ENCODE peak calls at places on chromosomes 11 and 22, in eight cellular contexts. P is DMS53, U is T-helper 17 cell, X is fibroblast of the aortic adventitia, M is kidney tubule cell, N is NCI-H345, Z is Peyer's patch, L is cerebellum. J is an unnamed sample.

GRCh38 chr11:45146072-45147016 is at the start of gene PRDM11:
- DNase-seq in P (peak), U (no peak), X (peak), M (peak), N (peak), Z (peak), L (peak), J (peak)

GRCh38 chr11:134575504-134576230 is 163.6 kb upstream of the B3GAT1 start:
- DNase-seq in P (no peak), U (no peak), X (no peak), M (no peak), N (no peak), Z (no peak), L (no peak), J (no peak)

GRCh38 chr11:64357904-64358535 is 942 bp upstream of the RPS6KA4 start:
- DNase-seq in P (no peak), U (no peak), X (no peak), M (peak), N (no peak), Z (no peak), L (no peak), J (no peak)

GRCh38 chr11:115720537-115721308 is 216.5 kb upstream of the CADM1 start:
- DNase-seq in P (no peak), U (no peak), X (no peak), M (no peak), N (no peak), Z (no peak), L (peak), J (no peak)

GRCh38 chr22:37273126-37273845 is 9.0 kb upstream of the CYTH4 start:
- DNase-seq in P (no peak), U (no peak), X (peak), M (peak), N (no peak), Z (no peak), L (no peak), J (peak)

GRCh38 chr22:43236401-43237166 is 49.6 kb upstream of the TTLL12 start:
- DNase-seq in P (no peak), U (no peak), X (no peak), M (no peak), N (no peak), Z (no peak), L (peak), J (no peak)

GRCh38 chr22:46416537-46417267 is 81.2 kb downstream of the TRMU start:
- DNase-seq in P (no peak), U (no peak), X (peak), M (peak), N (no peak), Z (no peak), L (no peak), J (no peak)

GRCh38 chr11:122796128-122796717 is 42.1 kb upstream of the CRTAM start:
- DNase-seq in P (peak), U (peak), X (peak), M (peak), N (peak), Z (peak), L (no peak), J (peak)

GRCh38 chr11:81039916-81040530 is 1599.2 kb upstream of the TENM4 start:
- DNase-seq in P (no peak), U (no peak), X (no peak), M (no peak), N (no peak), Z (peak), L (no peak), J (no peak)

GRCh38 chr11:128622137-128622523 is 34.8 kb upstream of the ETS1 start:
- DNase-seq in P (no peak), U (no peak), X (no peak), M (no peak), N (no peak), Z (no peak), L (no peak), J (no peak)

GRCh38 chr11:94702481-94702880 is 65.7 kb upstream of the AMOTL1 start:
- DNase-seq in P (no peak), U (no peak), X (no peak), M (no peak), N (no peak), Z (no peak), L (no peak), J (no peak)

GRCh38 chr11:17774232-17775034 is 39.9 kb downstream of the KCNC1 start:
- DNase-seq in P (no peak), U (no peak), X (no peak), M (no peak), N (no peak), Z (peak), L (peak), J (no peak)

GRCh38 chr11:65801153-65801987 is 14.5 kb downstream of the OVOL1 start:
- DNase-seq in P (no peak), U (no peak), X (no peak), M (no peak), N (no peak), Z (no peak), L (no peak), J (no peak)

GRCh38 chr22:42716221-42716620 is 4.4 kb downstream of the A4GALT start:
- DNase-seq in P (peak), U (no peak), X (no peak), M (peak), N (no peak), Z (no peak), L (no peak), J (no peak)

GRCh38 chr11:8577791-8578581 is 16.0 kb downstream of the STK33 start:
- DNase-seq in P (no peak), U (no peak), X (no peak), M (peak), N (no peak), Z (no peak), L (no peak), J (no peak)

GRCh38 chr11:90216611-90217010 is 6.2 kb downstream of the CHORDC1 start:
- DNase-seq in P (no peak), U (no peak), X (no peak), M (no peak), N (no peak), Z (no peak), L (no peak), J (no peak)

GRCh38 chr11:17439316-17439782 is 37.3 kb downstream of the ABCC8 start:
- DNase-seq in P (peak), U (no peak), X (no peak), M (peak), N (peak), Z (no peak), L (no peak), J (no peak)

GRCh38 chr11:128582496-128583366 is 4.6 kb downstream of the ETS1 start:
- DNase-seq in P (peak), U (no peak), X (peak), M (peak), N (no peak), Z (no peak), L (no peak), J (no peak)

GRCh38 chr22:44668190-44668885 is 33.7 kb upstream of the PRR5 start:
- DNase-seq in P (peak), U (peak), X (no peak), M (no peak), N (no peak), Z (no peak), L (peak), J (no peak)

GRCh38 chr11:128720522-128720985 is 26.7 kb downstream of the FLI1 start:
- DNase-seq in P (no peak), U (no peak), X (no peak), M (no peak), N (no peak), Z (no peak), L (no peak), J (peak)

GRCh38 chr11:61162092-61162935 is 1.1 kb upstream of the VPS37C start:
- DNase-seq in P (peak), U (no peak), X (peak), M (peak), N (peak), Z (no peak), L (peak), J (no peak)

GRCh38 chr11:97895572-97895971 is 1125.2 kb upstream of the CNTN5 start:
- DNase-seq in P (no peak), U (no peak), X (no peak), M (no peak), N (no peak), Z (no peak), L (no peak), J (no peak)

GRCh38 chr11:34546511-34547206 is 33.1 kb upstream of the ELF5 start:
- DNase-seq in P (peak), U (no peak), X (no peak), M (no peak), N (no peak), Z (no peak), L (no peak), J (no peak)

GRCh38 chr11:115408036-115408911 is 95.9 kb downstream of the CADM1 start:
- DNase-seq in P (no peak), U (no peak), X (no peak), M (no peak), N (no peak), Z (no peak), L (no peak), J (no peak)

GRCh38 chr11:60634151-60634550 is 65.3 kb upstream of the MS4A8 start:
- DNase-seq in P (peak), U (no peak), X (no peak), M (no peak), N (no peak), Z (no peak), L (no peak), J (peak)

GRCh38 chr11:17473071-17473744 is 3.4 kb downstream of the ABCC8 start:
- DNase-seq in P (peak), U (no peak), X (no peak), M (peak), N (peak), Z (no peak), L (peak), J (no peak)

GRCh38 chr22:47067911-47068654 is 305.6 kb downstream of the TBC1D22A start:
- DNase-seq in P (no peak), U (no peak), X (no peak), M (no peak), N (no peak), Z (peak), L (no peak), J (no peak)

GRCh38 chr11:128334311-128335044 is 252.9 kb downstream of the ETS1 start:
- DNase-seq in P (no peak), U (no peak), X (no peak), M (no peak), N (no peak), Z (no peak), L (no peak), J (no peak)

GRCh38 chr11:14144905-14145304 is 182.4 kb downstream of the SPON1 start:
- DNase-seq in P (peak), U (no peak), X (no peak), M (no peak), N (peak), Z (no peak), L (no peak), J (no peak)

GRCh38 chr11:10544491-10545470 is 3.8 kb upstream of the RNF141 start:
- DNase-seq in P (no peak), U (no peak), X (no peak), M (no peak), N (no peak), Z (no peak), L (no peak), J (no peak)

GRCh38 chr11:29119691-29120328 is 897.0 kb downstream of the KCNA4 start:
- DNase-seq in P (peak), U (no peak), X (peak), M (peak), N (no peak), Z (no peak), L (no peak), J (no peak)

GRCh38 chr11:64713031-64713780 is 9.8 kb downstream of the NRXN2 start:
- DNase-seq in P (peak), U (no peak), X (peak), M (peak), N (no peak), Z (peak), L (no peak), J (no peak)

GRCh38 chr11:117836077-117836960 is 11.8 kb upstream of the FXYD2 start:
- DNase-seq in P (no peak), U (no peak), X (no peak), M (no peak), N (no peak), Z (no peak), L (no peak), J (no peak)

GRCh38 chr11:44509291-44509690 is 56.2 kb upstream of the CD82 start:
- DNase-seq in P (no peak), U (no peak), X (no peak), M (no peak), N (no peak), Z (no peak), L (no peak), J (no peak)

GRCh38 chr11:44275961-44276550 is 33.9 kb downstream of the ALX4 start:
- DNase-seq in P (no peak), U (no peak), X (no peak), M (no peak), N (no peak), Z (no peak), L (no peak), J (no peak)

GRCh38 chr11:122367809-122368231 is 251.8 kb upstream of the BLID start:
- DNase-seq in P (no peak), U (no peak), X (peak), M (peak), N (no peak), Z (no peak), L (no peak), J (no peak)

GRCh38 chr11:31500560-31500959 is 8.9 kb downstream of the IMMP1L start:
- DNase-seq in P (no peak), U (no peak), X (peak), M (no peak), N (no peak), Z (no peak), L (no peak), J (no peak)

GRCh38 chr11:117315285-117316196 is 515 bp downstream of the BACE1 start:
- DNase-seq in P (peak), U (no peak), X (no peak), M (no peak), N (no peak), Z (no peak), L (no peak), J (no peak)